ENCODE peak calls at places on chromosomes 7 and 10, in five cellular contexts. Z, Y, E, A and C are unnamed samples.

GRCh38 chr10:91360434-91360833 is 49.7 kb upstream of the HECTD2 start:
- DNase-seq in Z (no peak), Y (no peak), E (no peak), A (no peak), C (peak; percentile 25)

GRCh38 chr7:134991469-134992339 is 5.4 kb downstream of the AGBL3 start:
- DNase-seq in E (peak; percentile 33), Z (no peak), A (no peak), Y (no peak), C (no peak)

GRCh38 chr10:101839421-101840063 is 4.1 kb downstream of the KCNIP2 start:
- DNase-seq in E (no peak), A (peak; percentile 57), Z (no peak), Y (peak; percentile 82), C (no peak)

GRCh38 chr10:71646592-71647292 is 72.8 kb downstream of the C10orf105 start:
- DNase-seq in Z (no peak), Y (no peak), A (no peak), E (no peak), C (no peak)

GRCh38 chr7:19970514-19970913 is 197.1 kb upstream of the TMEM196 start:
- DNase-seq in Z (no peak), A (no peak), Y (no peak), E (no peak), C (no peak)

GRCh38 chr10:64271983-64272382 is 750.8 kb downstream of the REEP3 start:
- DNase-seq in A (no peak), E (no peak), Z (peak; percentile 6), Y (peak; percentile 6), C (peak; percentile 7)

GRCh38 chr7:138974675-138975237 is 6.4 kb downstream of the KIAA1549 start:
- DNase-seq in Y (peak; percentile 21), Z (no peak), A (no peak), E (no peak), C (no peak)

GRCh38 chr7:31778296-31778695 is 91.3 kb downstream of the PPP1R17 start:
- DNase-seq in Y (no peak), Z (no peak), A (no peak), E (no peak), C (no peak)

DNA sequence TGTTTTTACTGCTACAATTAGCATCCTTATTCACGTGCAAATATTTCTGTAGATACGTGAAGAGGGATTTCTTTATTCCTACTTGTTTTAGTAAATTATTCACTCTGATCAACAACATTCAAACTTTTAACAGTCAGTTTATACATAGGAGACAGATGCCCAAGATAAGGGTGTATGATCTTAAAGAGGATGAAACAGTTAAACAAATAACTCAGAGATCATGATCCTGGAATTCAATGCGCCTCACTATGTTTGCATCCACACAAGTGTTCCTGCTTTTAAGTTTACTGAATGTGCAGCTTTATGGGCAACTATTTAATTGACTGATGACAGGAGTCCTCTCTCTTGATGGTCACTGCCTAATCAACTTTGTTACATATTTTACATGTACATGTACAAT is 394.8 kb downstream of the PARD3 start:
- DNase-seq in E (peak; percentile 80), Z (no peak), A (no peak), Y (no peak), C (no peak)
- H3K4me3 ChIP-seq in E (no peak overlapping the region), Z (no peak overlapping the region), A (no peak overlapping the region), Y (no peak overlapping the region), C (no peak overlapping the region)

DNA sequence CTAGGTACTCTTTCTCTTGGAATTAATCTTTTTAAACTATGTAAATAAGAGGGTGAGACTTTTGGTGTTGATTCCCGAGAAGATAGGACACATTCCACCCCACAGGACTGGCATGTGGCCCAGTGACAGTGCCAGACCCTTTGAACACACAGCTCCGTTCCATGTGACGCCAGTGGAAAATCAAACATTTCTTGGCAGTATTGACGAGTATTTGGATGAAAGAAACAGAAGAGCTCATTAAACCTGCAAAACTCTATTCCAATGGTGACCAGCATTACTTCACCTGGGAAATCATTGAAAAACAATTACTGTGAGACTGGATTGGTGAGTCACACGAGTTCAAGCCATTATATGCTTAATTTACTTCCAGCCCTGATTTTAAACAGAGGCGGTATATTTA is 25.8 kb downstream of the AKR1E2 start:
- DNase-seq in A (no peak), Y (no peak), Z (no peak), E (no peak), C (no peak)
- H3K4me3 ChIP-seq in A (no peak overlapping the region), Y (no peak overlapping the region), Z (no peak overlapping the region), E (no peak overlapping the region), C (no peak overlapping the region)

GRCh38 chr7:142855756-142856564 is 1.1 kb downstream of the EPHB6 start:
- DNase-seq in Y (no peak), E (no peak), Z (no peak), A (peak; percentile 18), C (no peak)

GRCh38 chr7:142853739-142854504 is 954 bp upstream of the EPHB6 start:
- DNase-seq in E (peak; percentile 63), A (peak; percentile 59), Y (peak; percentile 93), Z (peak; percentile 95), C (peak; percentile 57)

GRCh38 chr7:142856565-142857245 is 1.8 kb downstream of the EPHB6 start:
- DNase-seq in Y (no peak), A (no peak), E (no peak), Z (peak; percentile 45), C (no peak)

GRCh38 chr7:142854505-142855400 is at the start of gene EPHB6:
- DNase-seq in Z (peak; percentile 89), A (peak; percentile 66), E (peak; percentile 32), Y (peak; percentile 87), C (peak; percentile 46)

DNA sequence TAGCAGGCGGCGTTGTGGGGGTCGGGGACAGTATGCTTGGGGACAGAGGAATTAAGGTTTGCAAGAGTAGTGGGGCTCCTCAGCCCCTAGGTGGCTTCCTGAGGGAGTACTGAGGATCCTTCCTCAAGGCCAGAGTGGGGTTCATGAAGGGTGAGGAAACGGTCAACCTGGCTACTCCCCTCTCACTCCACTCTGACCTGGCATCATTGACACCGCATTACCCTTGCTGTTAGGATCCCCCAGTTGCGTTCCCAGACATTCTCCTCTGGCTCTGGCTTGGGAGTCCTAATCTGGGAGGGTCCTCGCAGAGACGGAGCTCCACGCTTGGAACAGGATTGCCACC is 496 bp downstream of the EPHB6 start:
- DNase-seq in Z (peak; percentile 56), Y (peak; percentile 48), E (no peak), A (no peak), C (no peak)
- H3K4me3 ChIP-seq in Z (peak overlapping the region; percentile 54), Y (peak overlapping the region; percentile 65), E (peak overlapping the region; percentile 61), A (no peak overlapping the region), C (peak overlapping the region; percentile 73)

GRCh38 chr7:13979671-13980438 is 9.6 kb downstream of the ETV1 start:
- DNase-seq in A (no peak), Y (no peak), Z (no peak), E (no peak), C (peak; percentile 32)
- H3K4me3 ChIP-seq in A (no peak overlapping the region), Y (no peak overlapping the region), Z (no peak overlapping the region), E (no peak overlapping the region), C (no peak overlapping the region)

GRCh38 chr10:62625484-62625883 is 179.0 kb upstream of the ADO start:
- DNase-seq in A (no peak), Z (no peak), E (no peak), Y (no peak), C (no peak)

GRCh38 chr10:62623223-62623622 is 181.3 kb upstream of the ADO start:
- DNase-seq in Y (no peak), E (no peak), Z (no peak), A (no peak), C (no peak)

GRCh38 chr10:62626096-62626495 is 178.4 kb upstream of the ADO start:
- DNase-seq in E (no peak), A (no peak), Z (no peak), Y (no peak), C (no peak)

GRCh38 chr10:62627985-62628384 is 176.5 kb upstream of the ADO start:
- DNase-seq in E (peak; percentile 20), Y (no peak), A (no peak), Z (no peak), C (peak; percentile 66)

DNA sequence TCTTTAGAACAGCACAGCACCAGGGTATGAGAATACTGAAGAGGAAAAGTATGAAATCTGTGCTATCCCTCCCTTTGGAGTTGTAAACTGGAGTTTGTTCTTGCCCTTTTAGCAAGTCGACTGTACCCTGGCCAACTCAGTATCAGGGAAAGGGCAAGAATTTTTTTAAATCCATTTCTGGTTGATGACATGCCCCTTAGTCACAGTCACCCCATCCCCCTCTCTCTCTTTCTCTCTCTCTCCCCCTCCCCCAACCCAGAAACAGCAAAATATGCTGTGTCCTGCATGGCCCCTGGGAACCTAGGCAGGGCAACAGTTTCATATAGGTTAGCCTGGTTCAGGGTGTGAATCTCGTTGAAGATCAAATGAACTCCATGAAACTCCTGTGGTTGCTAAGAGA is 177.7 kb upstream of the ADO start:
- DNase-seq in Y (no peak), E (no peak), Z (no peak), A (no peak), C (peak; percentile 31)
- H3K4me3 ChIP-seq in Y (no peak overlapping the region), E (no peak overlapping the region), Z (no peak overlapping the region), A (no peak overlapping the region), C (no peak overlapping the region)

GRCh38 chr10:78523453-78523852 is 489.8 kb downstream of the RPS24 start:
- DNase-seq in Y (no peak), A (no peak), E (no peak), Z (no peak), C (no peak)
- H3K4me3 ChIP-seq in Y (no peak overlapping the region), A (no peak overlapping the region), E (no peak overlapping the region), Z (no peak overlapping the region), C (no peak overlapping the region)

DNA sequence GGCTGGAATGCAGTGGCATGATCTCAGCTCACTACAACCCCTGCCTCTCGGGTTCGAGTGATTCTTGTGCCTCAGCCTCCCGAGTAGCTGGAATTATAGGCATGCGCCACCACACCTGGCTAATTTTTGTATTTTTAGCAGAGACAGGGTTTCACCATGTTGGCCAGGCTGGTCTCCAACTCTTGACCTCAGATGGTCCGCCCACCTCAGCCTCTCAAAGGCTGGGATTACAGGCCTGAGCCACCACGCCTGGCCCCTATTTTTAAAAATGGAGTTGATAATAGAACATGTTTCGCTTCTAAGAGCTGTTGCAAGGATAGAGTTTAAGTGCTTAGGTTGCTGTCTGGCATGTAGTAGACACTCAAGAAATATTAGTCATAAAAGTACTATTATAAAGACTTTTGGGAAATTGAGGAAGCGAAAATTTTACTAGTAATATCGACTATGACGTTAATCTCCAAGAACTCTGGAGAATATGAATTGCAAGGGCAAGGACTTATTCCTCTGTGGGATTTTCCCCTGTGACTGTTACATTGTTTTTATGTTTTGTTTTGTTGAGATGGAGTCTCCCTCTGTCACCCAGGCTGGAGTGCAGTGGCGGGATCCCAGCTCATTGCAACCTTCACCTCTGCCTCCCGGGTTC is 7.9 kb downstream of the GTF2I start:
- DNase-seq in A (no peak), Z (no peak), E (no peak), Y (no peak), C (no peak)
- H3K4me3 ChIP-seq in A (no peak overlapping the region), Z (no peak overlapping the region), E (no peak overlapping the region), Y (no peak overlapping the region), C (no peak overlapping the region)

GRCh38 chr7:101236292-101236691 is 1.3 kb downstream of the CLDN15 start:
- DNase-seq in A (no peak), Z (no peak), E (no peak), Y (no peak), C (no peak)
- H3K4me3 ChIP-seq in A (no peak overlapping the region), Z (no peak overlapping the region), E (no peak overlapping the region), Y (no peak overlapping the region), C (no peak overlapping the region)

GRCh38 chr7:120993011-120993574 is 4.6 kb downstream of the CPED1 start:
- DNase-seq in A (no peak), Y (no peak), Z (no peak), E (no peak), C (no peak)
- H3K4me3 ChIP-seq in A (no peak overlapping the region), Y (no peak overlapping the region), Z (no peak overlapping the region), E (no peak overlapping the region), C (no peak overlapping the region)

GRCh38 chr7:151954866-151955820 is 1.1 kb upstream of the GALNTL5 start:
- DNase-seq in Y (peak; percentile 72), A (peak; percentile 27), Z (peak; percentile 63), E (no peak), C (no peak)
- H3K4me3 ChIP-seq in Y (no peak overlapping the region), A (no peak overlapping the region), Z (no peak overlapping the region), E (no peak overlapping the region), C (no peak overlapping the region)